ENCODE peak calls at places on chromosome 10, in eight cellular contexts. A is NCI-H1092 treated with DMSO at 0.1 percent for 48 hours; D is stimulated activated CD4-positive, alpha-beta T cell treated with anti-CD3 and anti-CD28 coated beads, Interleukin-4, amount 100 ng/mL, for 4 hours; N is left colon; W is amniotic stem cell; G is stimulated activated CD8-positive, alpha-beta memory T cell treated with anti-CD3 and anti-CD28 coated beads, Interleukin-7, amount 100 ng/mL, for 1 hour; E is KG1; Z is nucleus accumbens. M is an unnamed sample.

GRCh38 chr10:75743231-75743864 is 311.9 kb downstream of the LRMDA start:
- DNase-seq in A (no peak), D (no peak), N (no peak), W (no peak), G (no peak), E (no peak), Z (no peak), M (no peak)

GRCh38 chr10:127293640-127294039 is 97.2 kb upstream of the INSYN2A start:
- DNase-seq in A (no peak), D (peak; percentile 14), N (no peak), W (no peak), G (peak; percentile 4), E (no peak), Z (no peak), M (no peak)

GRCh38 chr10:69465457-69466157 is 14.3 kb downstream of the TSPAN15 start:
- DNase-seq in A (no peak), D (no peak), N (no peak), W (no peak), G (no peak), E (no peak), Z (no peak), M (no peak)

GRCh38 chr10:65496541-65496940 is 1429.3 kb upstream of the LRRTM3 start:
- DNase-seq in A (no peak), D (no peak), N (no peak), W (no peak), G (no peak), E (no peak), Z (no peak), M (peak; percentile 16)

GRCh38 chr10:121624778-121625330 is 26.6 kb upstream of the FGFR2 start:
- DNase-seq in A (peak; percentile 1), D (no peak), N (no peak), W (no peak), G (no peak), E (no peak), Z (no peak), M (no peak)

GRCh38 chr10:75663947-75664664 is 232.7 kb downstream of the LRMDA start:
- DNase-seq in A (no peak), D (no peak), N (no peak), W (no peak), G (no peak), E (no peak), Z (no peak), M (peak; percentile 68)

GRCh38 chr10:30736685-30737232 is 107.2 kb upstream of the LYZL2 start:
- DNase-seq in A (no peak), D (no peak), N (no peak), W (peak; percentile 95), G (no peak), E (peak; percentile 34), Z (no peak), M (peak; percentile 84)

GRCh38 chr10:52312999-52313349 is 1.1 kb upstream of the DKK1 start:
- DNase-seq in A (no peak), D (no peak), N (no peak), W (no peak), G (no peak), E (no peak), Z (no peak), M (no peak)

GRCh38 chr10:34184901-34185386 is 630.2 kb downstream of the PARD3 start:
- DNase-seq in A (no peak), D (no peak), N (no peak), W (no peak), G (no peak), E (no peak), Z (no peak), M (no peak)

GRCh38 chr10:71513896-71514295 is 117.2 kb downstream of the CDH23 start:
- DNase-seq in A (no peak), D (no peak), N (no peak), W (no peak), G (no peak), E (no peak), Z (no peak), M (no peak)

GRCh38 chr10:20334559-20334958 is 518.3 kb downstream of the PLXDC2 start:
- DNase-seq in A (no peak), D (no peak), N (no peak), W (no peak), G (no peak), E (no peak), Z (no peak), M (no peak)

GRCh38 chr10:116765549-116766162 is 23.3 kb upstream of the HSPA12A start:
- DNase-seq in A (no peak), D (peak; percentile 19), N (peak; percentile 65), W (no peak), G (no peak), E (no peak), Z (peak; percentile 23), M (no peak)

GRCh38 chr10:113060221-113061053 is 110.4 kb downstream of the TCF7L2 start:
- DNase-seq in A (no peak), D (no peak), N (peak; percentile 62), W (no peak), G (no peak), E (peak; percentile 15), Z (peak; percentile 24), M (no peak)

M was measured in MCF 10A.